ENCODE peak calls at places on chromosomes 4 and X, in ten cellular contexts. H, Q, V, G, I, A, T, P, K and N are unnamed samples.

GRCh38 chr4:70954032-70954431 is 39.4 kb upstream of the DCK start:
- DNase-seq in V (no peak), Q (no peak), I (no peak), P (no peak), G (no peak), H (no peak), A (no peak), T (no peak), K (no peak), N (no peak)

GRCh38 chr4:38322709-38323108 is 341.3 kb upstream of the KLF3 start:
- DNase-seq in H (no peak), P (no peak), Q (peak; percentile 44), I (peak; percentile 40), A (no peak), V (no peak), K (no peak), G (peak; percentile 42), T (no peak), N (no peak)

GRCh38 chr4:167210166-167210565 is 24.1 kb downstream of the SPOCK3 start:
- DNase-seq in P (no peak), I (no peak), A (no peak), T (no peak), K (no peak), G (no peak), H (no peak), V (no peak), Q (no peak), N (no peak)

GRCh38 chr4:75549019-75549418 is 6.8 kb upstream of the ODAPH start:
- DNase-seq in H (no peak), Q (no peak), T (no peak), K (peak; percentile 13), G (no peak), I (no peak), V (no peak), P (no peak), A (no peak), N (no peak)

GRCh38 chrX:1462596-1463251 is 10.0 kb upstream of the ASMTL start:
- DNase-seq in V (peak; percentile 36), K (peak; percentile 4), G (no peak), I (no peak), A (no peak), Q (no peak), T (no peak), H (no peak), P (peak; percentile 21), N (no peak)

GRCh38 chrX:11953615-11954014 is 184.7 kb upstream of the FRMPD4 start:
- DNase-seq in Q (no peak), V (no peak), H (no peak), K (peak; percentile 57), I (no peak), P (no peak), G (no peak), T (peak; percentile 42), A (no peak), N (peak; percentile 94)

GRCh38 chr4:38523524-38524448 is 140.2 kb upstream of the KLF3 start:
- DNase-seq in Q (no peak), P (no peak), G (no peak), K (peak; percentile 52), I (no peak), A (no peak), H (peak; percentile 82), V (no peak), T (no peak), N (no peak)

GRCh38 chr4:2249526-2249991 is 7.6 kb upstream of the HAUS3 start:
- DNase-seq in G (no peak), V (no peak), Q (no peak), P (no peak), H (no peak), I (no peak), T (no peak), K (peak; percentile 30), A (peak; percentile 57), N (no peak)

GRCh38 chr4:184752496-184753275 is 18.8 kb upstream of the CENPU start:
- DNase-seq in P (no peak), Q (no peak), K (no peak), A (no peak), I (no peak), V (no peak), G (no peak), H (no peak), T (no peak), N (no peak)

GRCh38 chr4:79338148-79338547 is 12.3 kb upstream of the NAA11 start:
- DNase-seq in A (no peak), V (no peak), T (no peak), G (no peak), Q (no peak), P (no peak), H (peak; percentile 12), K (no peak), I (no peak), N (no peak)

GRCh38 chr4:33013280-33013679 is 2293.1 kb downstream of the PCDH7 start:
- DNase-seq in I (no peak), H (no peak), G (no peak), Q (no peak), P (no peak), K (no peak), V (no peak), A (no peak), T (no peak), N (no peak)

GRCh38 chrX:129593137-129593536 is 53.1 kb downstream of the OCRL start:
- DNase-seq in P (no peak), H (no peak), T (no peak), G (no peak), V (no peak), Q (no peak), I (no peak), K (peak; percentile 50), A (no peak), N (no peak)

GRCh38 chrX:119828446-119828845 is 24.3 kb downstream of the UPF3B start:
- DNase-seq in V (no peak), H (no peak), T (no peak), I (no peak), Q (no peak), A (no peak), P (no peak), K (no peak), G (no peak), N (no peak)

GRCh38 chrX:119826399-119826959 is 26.3 kb downstream of the UPF3B start:
- DNase-seq in Q (no peak), T (no peak), H (no peak), V (no peak), G (no peak), I (no peak), A (no peak), K (peak; percentile 7), P (no peak), N (peak; percentile 9)
- TF ChIP-seq CTCF in Q (no peak), T (no peak), H (no peak), V (no peak), G (no peak), I (no peak), A (no peak), K (no peak), P (no peak), N (no peak)

GRCh38 chrX:86023806-86024205 is 23.6 kb downstream of the CHM start:
- DNase-seq in A (no peak), H (no peak), G (no peak), I (no peak), K (peak; percentile 51), P (no peak), V (no peak), T (no peak), Q (no peak), N (no peak)
- H3K4me3 ChIP-seq in A (no peak overlapping the region), H (no peak overlapping the region), G (no peak overlapping the region), I (no peak overlapping the region), K (no peak overlapping the region), P (no peak overlapping the region), V (no peak overlapping the region), T (no peak overlapping the region), Q (no peak overlapping the region), N (no peak overlapping the region)

DNA sequence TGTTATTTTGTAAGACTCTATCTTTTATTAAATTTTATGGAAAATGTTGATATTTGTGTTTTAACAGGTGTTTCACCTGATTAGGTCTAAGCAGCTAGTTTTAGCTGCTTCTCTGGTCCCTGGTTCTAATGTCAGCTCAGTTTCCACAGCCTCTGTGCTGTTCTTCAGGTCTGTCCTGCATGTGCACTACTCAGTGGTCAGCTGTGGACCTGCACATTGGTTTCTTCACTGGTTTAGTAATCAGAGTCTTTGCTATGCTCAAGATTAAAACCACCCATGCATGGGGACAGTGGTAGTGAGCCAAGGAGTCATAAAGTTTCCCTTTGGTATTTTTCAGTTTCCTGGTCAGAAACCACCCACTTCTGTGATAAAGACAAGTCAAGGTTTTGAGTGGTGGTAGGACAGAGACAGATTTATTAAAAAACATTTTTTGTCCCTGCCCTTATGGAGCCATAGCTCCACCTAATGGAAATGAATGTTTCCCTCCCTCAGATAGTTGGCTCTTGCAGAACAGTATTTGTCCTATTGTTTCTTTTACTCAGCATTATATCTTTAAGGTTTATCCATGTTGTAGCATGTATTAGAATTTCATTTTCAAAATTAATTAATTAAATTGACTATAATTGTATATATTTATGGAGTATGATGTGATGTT is 36.8 kb upstream of the VBP1 start:
- DNase-seq in A (no peak), K (peak; percentile 23), I (no peak), H (no peak), V (no peak), T (no peak), P (no peak), Q (no peak), G (no peak), N (no peak)
- TF ChIP-seq CTCF in A (no peak), K (peak; percentile 45), I (peak; percentile 18), H (peak; percentile 7), V (no peak), T (no peak), P (no peak), Q (no peak), G (no peak), N (peak; percentile 32)

GRCh38 chr4:77802406-77802805 is 16.8 kb downstream of the CNOT6L start:
- DNase-seq in A (no peak), K (no peak), H (no peak), P (no peak), I (no peak), T (no peak), V (no peak), Q (no peak), G (no peak), N (no peak)

GRCh38 chr4:77798385-77798784 is 20.8 kb downstream of the CNOT6L start:
- DNase-seq in H (no peak), I (no peak), T (no peak), A (no peak), K (no peak), Q (no peak), V (no peak), G (no peak), P (no peak), N (no peak)

GRCh38 chr4:77800077-77800476 is 19.1 kb downstream of the CNOT6L start:
- DNase-seq in V (no peak), Q (no peak), T (no peak), G (no peak), K (no peak), A (no peak), I (no peak), P (no peak), H (no peak), N (no peak)

GRCh38 chr4:77801260-77801608 is 17.9 kb downstream of the CNOT6L start:
- DNase-seq in T (no peak), P (no peak), K (no peak), Q (no peak), H (no peak), I (no peak), V (no peak), A (no peak), G (no peak), N (no peak)

GRCh38 chr4:77800483-77801259 is 18.5 kb downstream of the CNOT6L start:
- DNase-seq in Q (no peak), P (no peak), V (no peak), G (no peak), H (no peak), K (no peak), A (no peak), I (no peak), T (no peak), N (no peak)
- H3K4me3 ChIP-seq in Q (no peak overlapping the region), P (no peak overlapping the region), V (no peak overlapping the region), G (no peak overlapping the region), H (no peak overlapping the region), K (no peak overlapping the region), A (no peak overlapping the region), I (no peak overlapping the region), T (no peak overlapping the region), N (no peak overlapping the region)